ENCODE peak calls at places on chromosomes 3 and 15, in ten cellular contexts. Z is ovary; O is cardiac fibroblast; M is H4; B is NCI-H2171; A is activated naive CD8-positive, alpha-beta T cell treated with anti-CD3 and anti-CD28 coated beads, Interleukin-2, amount 50 U/mL, for 24 hours; V is activated T-helper 1 cell treated with anti-CD3 and anti-CD28 coated beads, Interleukin-2, amount 50 U/mL, for 16 hours; U is substantia nigra; K is bronchial epithelial cell; D is stimulated activated CD4-positive, alpha-beta T cell treated with anti-CD3 and anti-CD28 coated beads, Interleukin-15, amount 100 ng/mL, for 1 hour. S is an unnamed sample.

GRCh38 chr3:15148614-15149013 is 49.7 kb upstream of the RBSN start:
- DNase-seq in O (no peak), D (no peak), U (no peak), B (no peak), Z (no peak), A (no peak), V (no peak), M (peak), K (peak), S (no peak)

GRCh38 chr3:132318451-132318850 is 1.2 kb downstream of the ACP3 start:
- DNase-seq in O (peak), A (no peak), D (no peak), B (no peak), K (peak), Z (no peak), V (no peak), M (peak), U (no peak), S (peak)

GRCh38 chr3:43709022-43709421 is 18.3 kb downstream of the ABHD5 start:
- DNase-seq in Z (no peak), A (no peak), B (no peak), K (peak), U (no peak), M (no peak), D (no peak), V (no peak), O (peak), S (no peak)

GRCh38 chr15:78059110-78059839 is 18.2 kb downstream of the TBC1D2B start:
- DNase-seq in D (no peak), U (no peak), V (no peak), O (peak), Z (no peak), M (no peak), A (no peak), B (peak), K (peak), S (no peak)

GRCh38 chr3:81886081-81886480 is 124.6 kb upstream of the GBE1 start:
- DNase-seq in O (peak), V (no peak), Z (no peak), M (no peak), K (peak), D (no peak), U (no peak), B (no peak), A (no peak), S (no peak)

GRCh38 chr3:140360332-140360731 is 317.5 kb upstream of the TRIM42 start:
- DNase-seq in M (no peak), D (no peak), K (no peak), O (no peak), B (no peak), Z (no peak), V (no peak), A (no peak), U (no peak), S (no peak)

GRCh38 chr3:179410317-179410716 is 41.0 kb downstream of the GNB4 start:
- DNase-seq in M (no peak), A (no peak), Z (no peak), O (peak), U (no peak), B (no peak), V (no peak), K (no peak), D (no peak), S (no peak)

GRCh38 chr3:39013289-39013688 is 38.5 kb downstream of the SCN11A start:
- DNase-seq in K (no peak), V (no peak), B (no peak), D (no peak), Z (no peak), O (peak), M (no peak), A (no peak), U (no peak), S (peak)

GRCh38 chr3:188241072-188241471 is 87.1 kb downstream of the LPP start:
- DNase-seq in D (no peak), M (no peak), A (no peak), V (no peak), K (no peak), Z (peak), B (no peak), O (peak), U (peak), S (no peak)

GRCh38 chr15:47570451-47570850 is 146.9 kb upstream of the SEMA6D start:
- DNase-seq in D (no peak), B (no peak), V (no peak), O (no peak), M (no peak), A (no peak), Z (no peak), U (no peak), K (no peak), S (no peak)

GRCh38 chr15:99944131-99944530 is 210.9 kb upstream of the LYSMD4 start:
- DNase-seq in U (no peak), M (no peak), Z (no peak), V (no peak), O (no peak), D (no peak), B (no peak), A (no peak), K (no peak), S (no peak)

GRCh38 chr3:40624189-40624754 is 99.5 kb downstream of the ZNF621 start:
- DNase-seq in Z (no peak), O (no peak), D (no peak), M (no peak), B (no peak), A (no peak), V (no peak), U (no peak), K (no peak), S (no peak)

GRCh38 chr3:131608741-131609140 is 106.0 kb upstream of the MRPL3 start:
- DNase-seq in M (no peak), U (no peak), K (no peak), O (no peak), V (no peak), D (no peak), A (no peak), Z (no peak), B (no peak), S (no peak)

GRCh38 chr3:10198761-10199688 is 34.3 kb downstream of the IRAK2 start:
- DNase-seq in O (peak), D (peak), A (peak), M (no peak), Z (no peak), V (peak), U (no peak), K (peak), B (no peak), S (peak)

GRCh38 chr3:69231929-69232437 is 109.6 kb upstream of the LMOD3 start:
- DNase-seq in Z (no peak), O (peak), U (no peak), D (no peak), M (no peak), B (no peak), V (no peak), A (no peak), K (peak), S (peak)

GRCh38 chr3:184687363-184688049 is 24.4 kb downstream of the MAGEF1 start:
- DNase-seq in D (no peak), Z (peak), O (no peak), A (peak), M (no peak), V (no peak), U (peak), B (no peak), K (no peak), S (no peak)

GRCh38 chr3:125431912-125432587 is 56.9 kb upstream of the ZNF148 start:
- DNase-seq in B (no peak), D (no peak), A (no peak), M (no peak), U (no peak), O (peak), Z (no peak), V (no peak), K (no peak), S (no peak)

GRCh38 chr15:25679492-25679891 is 183.6 kb downstream of the ATP10A start:
- DNase-seq in K (no peak), O (no peak), M (no peak), D (no peak), V (no peak), A (no peak), U (no peak), Z (no peak), B (no peak), S (no peak)

GRCh38 chr15:85708402-85708932 is 86.3 kb downstream of the KLHL25 start:
- DNase-seq in V (no peak), M (no peak), D (no peak), O (no peak), Z (no peak), B (no peak), U (no peak), K (no peak), A (no peak), S (no peak)